ENCODE peak calls at places on chromosomes 4 and X, in nine cellular contexts. O, I, C, B, S, W, P, Y and U are unnamed samples. For H3K4me1, the result is how much of the 10 kb centered on the place peaks cover.

GRCh38 chr4:132266374-132266773 is 882.7 kb upstream of the PCDH10 start:
- DNase-seq in O (no peak), I (no peak), C (no peak), B (no peak), S (no peak), W (no peak), P (no peak), Y (no peak), U (no peak)

GRCh38 chr4:118801895-118802575 is 33.9 kb downstream of the SEC24D start:
- DNase-seq in O (no peak), I (no peak), C (no peak), B (no peak), S (no peak), W (no peak), P (no peak), Y (no peak), U (no peak)

GRCh38 chr4:72896515-72896914 is 173.0 kb downstream of the COX18 start:
- DNase-seq in O (no peak), I (peak), C (no peak), B (no peak), S (no peak), W (peak), P (no peak), Y (no peak), U (no peak)

GRCh38 chr4:140138428-140138827 is 15.6 kb downstream of the MAML3 start:
- DNase-seq in O (no peak), I (no peak), C (no peak), B (no peak), S (no peak), W (no peak), P (peak), Y (no peak), U (no peak)

GRCh38 chr4:162229670-162230069 is 65.9 kb upstream of the FSTL5 start:
- DNase-seq in O (no peak), I (peak), C (no peak), B (no peak), S (no peak), W (no peak), P (no peak), Y (no peak), U (no peak)

GRCh38 chr4:137156807-137157206 is 375.5 kb downstream of the PCDH18 start:
- DNase-seq in O (no peak), I (no peak), C (no peak), B (no peak), S (no peak), W (no peak), P (no peak), Y (no peak), U (no peak)

GRCh38 chr4:8374851-8375649 is 65.5 kb downstream of the ACOX3 start:
- DNase-seq in O (no peak), I (no peak), C (no peak), B (no peak), S (no peak), W (no peak), P (no peak), Y (no peak), U (no peak)

GRCh38 chrX:20240201-20240600 is 26.5 kb downstream of the RPS6KA3 start:
- DNase-seq in O (no peak), I (no peak), C (no peak), B (no peak), S (no peak), W (no peak), P (no peak), Y (no peak), U (no peak)

GRCh38 chr4:47623916-47624554 is 139.0 kb downstream of the ATP10D start:
- DNase-seq in O (no peak), I (no peak), C (no peak), B (no peak), S (no peak), W (no peak), P (no peak), Y (no peak), U (no peak)

GRCh38 chrX:125894947-125895346 is 271.1 kb downstream of the DCAF12L2 start:
- DNase-seq in O (no peak), I (no peak), C (no peak), B (no peak), S (no peak), W (no peak), P (no peak), Y (no peak), U (no peak)

GRCh38 chr4:109910261-109910660 is 2.4 kb upstream of the EGF start:
- DNase-seq in O (no peak), I (no peak), C (no peak), B (no peak), S (no peak), W (no peak), P (no peak), Y (no peak), U (no peak)

GRCh38 chrX:30748337-30748960 is 95.2 kb downstream of the GK start:
- DNase-seq in O (no peak), I (no peak), C (no peak), B (no peak), S (no peak), W (no peak), P (no peak), Y (no peak), U (no peak)

DNA sequence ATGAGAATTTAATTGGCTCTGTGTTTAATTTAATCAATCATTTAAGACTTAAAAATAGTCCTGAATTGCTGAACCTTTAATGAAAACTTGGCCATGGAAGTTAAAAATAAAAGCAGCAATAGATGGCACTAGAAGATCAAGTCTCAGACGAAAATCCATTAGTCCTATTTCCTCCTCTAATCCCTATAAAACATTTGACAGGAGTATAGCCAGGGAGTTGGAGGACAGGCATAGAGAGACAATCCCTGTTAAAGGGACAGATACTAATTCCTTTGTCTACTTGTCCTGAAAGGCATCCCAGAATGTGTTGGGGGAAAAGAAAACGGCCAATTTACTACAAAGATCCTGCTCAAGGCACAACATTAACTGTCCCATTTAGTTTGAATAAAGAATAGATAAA is 276.3 kb upstream of the TACR3 start:
- DNase-seq in O (no peak), I (peak), C (no peak), B (no peak), S (no peak), W (no peak), P (no peak), Y (no peak), U (peak)
- TF ChIP-seq CTCF in O (no peak), I (peak), C (no peak), B (no peak), S (no peak), W (no peak), P (peak), Y (no peak), U (peak)

GRCh38 chr4:169251291-169252235 is 19.2 kb downstream of the SH3RF1 start:
- DNase-seq in O (no peak), I (peak), C (no peak), B (no peak), S (peak), W (no peak), P (no peak), Y (no peak), U (no peak)
- H3K4me1 ChIP-seq in O (half or more), I (half or more), C (under half), B (under half), S (half or more), W (under half), P (half or more), Y (under half), U (under half)

DNA sequence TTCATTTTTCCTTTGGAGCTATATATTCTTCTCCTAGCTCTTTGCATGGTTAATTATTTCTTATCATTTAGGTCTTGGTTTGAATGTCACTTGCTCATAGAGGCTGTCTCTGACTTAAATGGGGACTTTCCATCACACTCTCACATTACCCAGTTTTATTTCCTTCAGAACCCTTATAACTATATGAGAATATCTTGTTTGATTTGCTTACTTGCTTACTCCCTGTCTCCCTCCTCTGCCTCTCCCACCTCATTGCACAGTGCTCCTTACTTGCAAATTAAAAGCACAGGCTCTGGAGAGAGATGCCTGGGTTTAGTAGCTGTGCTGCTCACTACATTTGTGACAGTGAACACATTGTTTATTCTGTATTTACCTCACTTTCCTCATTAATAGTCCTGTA is 174.6 kb downstream of the SOWAHB start:
- DNase-seq in O (no peak), I (peak), C (no peak), B (no peak), S (no peak), W (no peak), P (no peak), Y (no peak), U (no peak)
- TF ChIP-seq CTCF in O (no peak), I (peak), C (no peak), B (no peak), S (no peak), W (no peak), P (no peak), Y (no peak), U (peak)

DNA sequence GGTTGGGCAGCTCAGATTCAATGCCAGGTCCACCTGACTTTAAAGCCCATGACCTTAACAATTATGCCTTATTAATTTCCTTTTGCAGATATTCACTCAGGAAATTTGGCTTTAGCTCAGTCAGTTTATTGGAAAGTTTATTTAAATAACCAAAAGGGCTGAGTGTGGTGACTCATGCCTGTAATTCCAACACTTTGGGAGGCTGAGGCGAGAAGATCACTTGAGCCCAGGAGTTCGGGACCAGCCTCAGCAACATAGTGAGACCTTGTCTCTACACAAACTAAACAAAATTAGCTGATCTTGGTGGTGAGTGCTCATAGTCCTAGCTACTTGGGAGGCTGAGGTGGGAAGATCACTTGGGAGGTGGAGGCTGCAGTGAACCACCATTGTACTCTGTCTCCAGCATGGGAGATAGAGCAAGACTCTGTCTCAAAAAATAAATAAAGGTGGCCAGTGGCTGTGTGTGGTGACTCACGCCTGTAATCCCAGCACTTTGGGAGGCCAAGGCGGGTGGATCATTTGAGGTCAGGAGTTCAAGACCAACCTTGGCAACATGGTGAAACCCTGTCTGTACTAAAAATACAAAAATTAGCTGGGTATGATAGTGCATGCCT is 43.3 kb downstream of the RHOH start:
- DNase-seq in O (no peak), I (peak), C (no peak), B (no peak), S (peak), W (no peak), P (no peak), Y (no peak), U (no peak)
- H3K4me1 ChIP-seq in O (under half), I (under half), C (under half), B (under half), S (under half), W (under half), P (under half), Y (half or more), U (under half)